ENCODE peak calls at places on chromosome 4, in seven cellular contexts. One of them, this sample, is unnamed.

GRCh38 chr4:20037745-20038144 is 214.0 kb upstream of the SLIT2 start:
- DNase-seq in A549: no peak
- DNase-seq in pancreas: no peak
- DNase-seq in CD8-positive, alpha-beta memory T cell: no peak
- DNase-seq in breast epithelium: no peak
- DNase-seq in A673: no peak
- DNase-seq in lung: no peak
- DNase-seq in this sample: no peak

GRCh38 chr4:24970635-24971034 is 57.8 kb upstream of the CCDC149 start:
- DNase-seq in A549: no peak
- DNase-seq in pancreas: no peak
- DNase-seq in CD8-positive, alpha-beta memory T cell: no peak
- DNase-seq in breast epithelium: no peak
- DNase-seq in A673: no peak
- DNase-seq in lung: no peak
- DNase-seq in this sample: no peak

GRCh38 chr4:91257721-91258120 is 1046.0 kb upstream of the GRID2 start:
- DNase-seq in A549: no peak
- DNase-seq in pancreas: no peak
- DNase-seq in CD8-positive, alpha-beta memory T cell: no peak
- DNase-seq in breast epithelium: no peak
- DNase-seq in A673: no peak
- DNase-seq in lung: no peak
- DNase-seq in this sample: no peak

GRCh38 chr4:114180481-114180880 is 201.0 kb upstream of the ARSJ start:
- DNase-seq in A549: peak
- DNase-seq in pancreas: no peak
- DNase-seq in CD8-positive, alpha-beta memory T cell: no peak
- DNase-seq in breast epithelium: no peak
- DNase-seq in A673: peak
- DNase-seq in lung: peak
- DNase-seq in this sample: peak

GRCh38 chr4:151600432-151600831 is 160.4 kb downstream of the GATB start:
- DNase-seq in A549: no peak
- DNase-seq in pancreas: no peak
- DNase-seq in CD8-positive, alpha-beta memory T cell: no peak
- DNase-seq in breast epithelium: no peak
- DNase-seq in A673: no peak
- DNase-seq in lung: no peak
- DNase-seq in this sample: no peak

GRCh38 chr4:152258391-152258790 is 277.5 kb downstream of the FBXW7 start:
- DNase-seq in A549: no peak
- DNase-seq in pancreas: no peak
- DNase-seq in CD8-positive, alpha-beta memory T cell: no peak
- DNase-seq in breast epithelium: no peak
- DNase-seq in A673: no peak
- DNase-seq in lung: no peak
- DNase-seq in this sample: no peak

GRCh38 chr4:102625232-102625930 is 124.2 kb downstream of the NFKB1 start:
- DNase-seq in A549: no peak
- DNase-seq in pancreas: no peak
- DNase-seq in CD8-positive, alpha-beta memory T cell: peak
- DNase-seq in breast epithelium: no peak
- DNase-seq in A673: peak
- DNase-seq in lung: no peak
- DNase-seq in this sample: no peak

GRCh38 chr4:82733636-82734035 is 65.0 kb downstream of the SCD5 start:
- DNase-seq in A549: no peak
- DNase-seq in pancreas: no peak
- DNase-seq in CD8-positive, alpha-beta memory T cell: no peak
- DNase-seq in breast epithelium: no peak
- DNase-seq in A673: no peak
- DNase-seq in lung: no peak
- DNase-seq in this sample: no peak

GRCh38 chr4:111434581-111434980 is 710.7 kb upstream of the FAM241A start:
- DNase-seq in A549: no peak
- DNase-seq in pancreas: no peak
- DNase-seq in CD8-positive, alpha-beta memory T cell: no peak
- DNase-seq in breast epithelium: no peak
- DNase-seq in A673: no peak
- DNase-seq in lung: no peak
- DNase-seq in this sample: no peak

GRCh38 chr4:74540193-74540592 is 95.3 kb downstream of the AREG start:
- DNase-seq in A549: no peak
- DNase-seq in pancreas: no peak
- DNase-seq in CD8-positive, alpha-beta memory T cell: no peak
- DNase-seq in breast epithelium: no peak
- DNase-seq in A673: no peak
- DNase-seq in lung: no peak
- DNase-seq in this sample: no peak

GRCh38 chr4:740011-740410 is 34.4 kb downstream of the PCGF3 start:
- DNase-seq in A549: no peak
- DNase-seq in pancreas: peak
- DNase-seq in CD8-positive, alpha-beta memory T cell: no peak
- DNase-seq in breast epithelium: no peak
- DNase-seq in A673: no peak
- DNase-seq in lung: no peak
- DNase-seq in this sample: no peak

GRCh38 chr4:40536032-40536431 is 93.6 kb downstream of the RBM47 start:
- DNase-seq in A549: no peak
- DNase-seq in pancreas: no peak
- DNase-seq in CD8-positive, alpha-beta memory T cell: no peak
- DNase-seq in breast epithelium: no peak
- DNase-seq in A673: no peak
- DNase-seq in lung: no peak
- DNase-seq in this sample: no peak

GRCh38 chr4:151807220-151807619 is 46.4 kb upstream of the GATB start:
- DNase-seq in A549: no peak
- DNase-seq in pancreas: no peak
- DNase-seq in CD8-positive, alpha-beta memory T cell: no peak
- DNase-seq in breast epithelium: no peak
- DNase-seq in A673: no peak
- DNase-seq in lung: no peak
- DNase-seq in this sample: no peak

GRCh38 chr4:10006604-10007435 is 14.5 kb downstream of the SLC2A9 start:
- DNase-seq in A549: peak
- DNase-seq in pancreas: peak
- DNase-seq in CD8-positive, alpha-beta memory T cell: no peak
- DNase-seq in breast epithelium: peak
- DNase-seq in A673: no peak
- DNase-seq in lung: peak
- DNase-seq in this sample: no peak

GRCh38 chr4:155705664-155706063 is 39.0 kb downstream of the GUCY1A1 start:
- DNase-seq in A549: no peak
- DNase-seq in pancreas: no peak
- DNase-seq in CD8-positive, alpha-beta memory T cell: no peak
- DNase-seq in breast epithelium: no peak
- DNase-seq in A673: no peak
- DNase-seq in lung: no peak
- DNase-seq in this sample: no peak

GRCh38 chr4:126899382-126899801 is 733.4 kb upstream of the INTU start:
- DNase-seq in A549: no peak
- DNase-seq in pancreas: no peak
- DNase-seq in CD8-positive, alpha-beta memory T cell: no peak
- DNase-seq in breast epithelium: no peak
- DNase-seq in A673: no peak
- DNase-seq in lung: no peak
- DNase-seq in this sample: peak

GRCh38 chr4:181432347-181432746 is 810.9 kb upstream of the TENM3 start:
- DNase-seq in A549: no peak
- DNase-seq in pancreas: no peak
- DNase-seq in CD8-positive, alpha-beta memory T cell: no peak
- DNase-seq in breast epithelium: no peak
- DNase-seq in A673: no peak
- DNase-seq in lung: no peak
- DNase-seq in this sample: no peak

GRCh38 chr4:174929346-174929745 is 11.2 kb downstream of the ADAM29 start:
- DNase-seq in A549: no peak
- DNase-seq in pancreas: no peak
- DNase-seq in CD8-positive, alpha-beta memory T cell: no peak
- DNase-seq in breast epithelium: no peak
- DNase-seq in A673: peak
- DNase-seq in lung: no peak
- DNase-seq in this sample: no peak

GRCh38 chr4:54940996-54941395 is 184.4 kb downstream of the KDR start:
- DNase-seq in A549: no peak
- DNase-seq in pancreas: no peak
- DNase-seq in CD8-positive, alpha-beta memory T cell: no peak
- DNase-seq in breast epithelium: no peak
- DNase-seq in A673: peak
- DNase-seq in lung: no peak
- DNase-seq in this sample: no peak

GRCh38 chr4:82715731-82716617 is 82.6 kb downstream of the SCD5 start:
- DNase-seq in A549: no peak
- DNase-seq in pancreas: no peak
- DNase-seq in CD8-positive, alpha-beta memory T cell: no peak
- DNase-seq in breast epithelium: no peak
- DNase-seq in A673: no peak
- DNase-seq in lung: no peak
- DNase-seq in this sample: no peak

GRCh38 chr4:140004580-140005314 is 149.2 kb downstream of the MAML3 start:
- DNase-seq in A549: no peak
- DNase-seq in pancreas: peak
- DNase-seq in CD8-positive, alpha-beta memory T cell: no peak
- DNase-seq in breast epithelium: peak
- DNase-seq in A673: peak
- DNase-seq in lung: no peak
- DNase-seq in this sample: no peak
- H3K27ac ChIP-seq in A549: no peak
- H3K27ac ChIP-seq in pancreas: peak
- H3K27ac ChIP-seq in CD8-positive, alpha-beta memory T cell: no peak
- H3K27ac ChIP-seq in breast epithelium: peak
- H3K27ac ChIP-seq in A673: no peak
- H3K27ac ChIP-seq in lung: peak
- H3K27ac ChIP-seq in this sample: no peak

DNA sequence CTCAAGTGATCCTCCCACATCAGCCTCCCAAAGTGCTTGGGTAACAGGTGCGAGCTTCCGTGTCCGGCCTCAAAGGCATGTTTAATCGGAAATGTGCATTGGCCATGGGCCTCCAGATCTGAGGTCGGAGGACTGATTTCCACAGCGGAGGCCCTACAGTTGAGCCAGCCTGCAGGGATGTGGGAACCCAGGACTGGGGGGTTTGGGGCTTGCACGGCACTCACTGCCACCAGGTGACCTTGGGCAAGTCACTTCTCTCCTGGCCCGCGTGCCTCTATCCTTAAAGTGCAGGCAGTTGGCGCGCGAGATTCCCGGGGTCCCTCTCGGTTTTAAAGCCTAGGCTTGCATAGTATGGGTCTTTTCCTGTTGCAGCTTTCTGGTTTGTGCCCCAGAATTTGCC is 18.3 kb upstream of the WFS1 start:
- DNase-seq in A549: no peak
- DNase-seq in pancreas: no peak
- DNase-seq in CD8-positive, alpha-beta memory T cell: no peak
- DNase-seq in breast epithelium: no peak
- DNase-seq in A673: no peak
- DNase-seq in lung: no peak
- DNase-seq in this sample: no peak
- H3K27ac ChIP-seq in A549: no peak
- H3K27ac ChIP-seq in pancreas: no peak
- H3K27ac ChIP-seq in CD8-positive, alpha-beta memory T cell: no peak
- H3K27ac ChIP-seq in breast epithelium: no peak
- H3K27ac ChIP-seq in A673: no peak
- H3K27ac ChIP-seq in lung: no peak
- H3K27ac ChIP-seq in this sample: no peak

GRCh38 chr4:36290641-36291040 is 9.2 kb downstream of the DTHD1 start:
- DNase-seq in A549: no peak
- DNase-seq in pancreas: no peak
- DNase-seq in CD8-positive, alpha-beta memory T cell: no peak
- DNase-seq in breast epithelium: no peak
- DNase-seq in A673: no peak
- DNase-seq in lung: no peak
- DNase-seq in this sample: no peak

GRCh38 chr4:36286481-36286871 is 5.1 kb downstream of the DTHD1 start:
- DNase-seq in A549: no peak
- DNase-seq in pancreas: no peak
- DNase-seq in CD8-positive, alpha-beta memory T cell: no peak
- DNase-seq in breast epithelium: no peak
- DNase-seq in A673: no peak
- DNase-seq in lung: no peak
- DNase-seq in this sample: no peak

GRCh38 chr4:36292551-36293188 is 11.3 kb downstream of the DTHD1 start:
- DNase-seq in A549: no peak
- DNase-seq in pancreas: no peak
- DNase-seq in CD8-positive, alpha-beta memory T cell: no peak
- DNase-seq in breast epithelium: no peak
- DNase-seq in A673: no peak
- DNase-seq in lung: no peak
- DNase-seq in this sample: no peak

GRCh38 chr4:36285784-36286480 is 4.5 kb downstream of the DTHD1 start:
- DNase-seq in A549: no peak
- DNase-seq in pancreas: no peak
- DNase-seq in CD8-positive, alpha-beta memory T cell: peak
- DNase-seq in breast epithelium: no peak
- DNase-seq in A673: no peak
- DNase-seq in lung: no peak
- DNase-seq in this sample: no peak

DNA sequence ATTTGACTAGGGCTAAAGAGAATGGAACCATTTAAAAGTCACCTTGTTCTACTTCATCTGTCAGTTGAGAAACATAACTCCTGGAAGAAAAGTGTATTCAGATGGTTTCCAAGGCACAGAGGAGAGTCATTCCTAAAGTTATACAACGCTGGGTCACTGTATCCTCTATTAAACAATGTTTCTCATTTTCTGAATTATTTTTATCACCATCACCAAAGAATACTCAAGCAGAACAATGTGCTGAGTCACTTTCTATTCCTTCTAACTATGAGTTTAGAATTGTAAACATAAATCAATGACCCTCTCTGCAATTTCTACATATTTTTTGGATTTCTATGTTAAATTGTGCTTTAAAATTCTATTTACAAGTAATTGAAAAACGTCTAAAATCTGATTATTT is 7.3 kb downstream of the DTHD1 start:
- DNase-seq in A549: no peak
- DNase-seq in pancreas: no peak
- DNase-seq in CD8-positive, alpha-beta memory T cell: no peak
- DNase-seq in breast epithelium: no peak
- DNase-seq in A673: no peak
- DNase-seq in lung: no peak
- DNase-seq in this sample: no peak
- H3K27ac ChIP-seq in A549: no peak
- H3K27ac ChIP-seq in pancreas: no peak
- H3K27ac ChIP-seq in CD8-positive, alpha-beta memory T cell: no peak
- H3K27ac ChIP-seq in breast epithelium: no peak
- H3K27ac ChIP-seq in A673: no peak
- H3K27ac ChIP-seq in lung: no peak
- H3K27ac ChIP-seq in this sample: no peak

DNA sequence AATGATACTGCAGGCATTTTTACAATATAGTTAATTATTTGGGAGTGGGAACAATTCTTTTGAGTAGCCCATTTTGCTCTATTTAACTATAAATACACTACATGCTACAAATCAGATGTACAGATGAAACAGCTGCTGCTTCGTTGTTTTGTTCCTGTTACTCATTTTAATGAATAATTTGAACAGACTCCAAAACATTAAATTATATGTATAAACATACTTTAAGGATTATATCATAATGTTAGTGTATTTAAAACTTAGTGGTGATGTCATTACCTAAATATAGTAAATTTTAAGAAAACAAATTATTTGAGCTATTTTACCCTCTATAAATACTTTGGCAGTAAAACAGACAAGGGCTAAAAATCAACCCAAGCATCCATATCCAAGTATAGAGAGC is 60.7 kb downstream of the GAB1 start:
- DNase-seq in A549: no peak
- DNase-seq in pancreas: no peak
- DNase-seq in CD8-positive, alpha-beta memory T cell: no peak
- DNase-seq in breast epithelium: no peak
- DNase-seq in A673: no peak
- DNase-seq in lung: no peak
- DNase-seq in this sample: no peak
- H3K27ac ChIP-seq in A549: no peak
- H3K27ac ChIP-seq in pancreas: no peak
- H3K27ac ChIP-seq in CD8-positive, alpha-beta memory T cell: no peak
- H3K27ac ChIP-seq in breast epithelium: no peak
- H3K27ac ChIP-seq in A673: no peak
- H3K27ac ChIP-seq in lung: no peak
- H3K27ac ChIP-seq in this sample: peak

This sample was measured in substantia nigra.